ENCODE peak calls at places on chromosomes 3 and 15, in seven cellular contexts. Q is T-cell; A is M059J; E is HT1080; I is aorta; P is stimulated activated CD4-positive, alpha-beta T cell treated with anti-CD3 and anti-CD28 coated beads, Interleukin-4, amount 100 ng/mL, for 4 hours; S is HFFc6. U is an unnamed sample.

GRCh38 chr3:52281980-52282801 is 3.7 kb upstream of the WDR82 start:
- DNase-seq in Q (peak), A (peak), E (no peak), I (no peak), P (no peak), S (peak), U (no peak)

GRCh38 chr3:188947983-188948657 is 223.7 kb upstream of the TPRG1 start:
- DNase-seq in Q (no peak), A (peak), E (no peak), I (peak), P (no peak), S (peak), U (peak)

GRCh38 chr3:126721246-126721645 is 17.2 kb downstream of the CHCHD6 start:
- DNase-seq in Q (no peak), A (no peak), E (no peak), I (no peak), P (no peak), S (no peak), U (no peak)

GRCh38 chr3:136984837-136985236 is 27.1 kb downstream of the IL20RB start:
- DNase-seq in Q (no peak), A (peak), E (no peak), I (no peak), P (no peak), S (peak), U (peak)

GRCh38 chr3:18223591-18224338 is 201.4 kb downstream of the SATB1 start:
- DNase-seq in Q (no peak), A (no peak), E (no peak), I (no peak), P (no peak), S (no peak), U (no peak)

GRCh38 chr15:101310163-101310480 is 15.1 kb upstream of the SNRPA1 start:
- DNase-seq in Q (no peak), A (no peak), E (no peak), I (no peak), P (no peak), S (no peak), U (no peak)

GRCh38 chr3:8001712-8002111 is 499.9 kb upstream of the LMCD1 start:
- DNase-seq in Q (no peak), A (no peak), E (no peak), I (no peak), P (no peak), S (no peak), U (no peak)

GRCh38 chr3:31926543-31926942 is 54.5 kb downstream of the OSBPL10 start:
- DNase-seq in Q (no peak), A (no peak), E (no peak), I (no peak), P (no peak), S (no peak), U (no peak)

GRCh38 chr3:186121968-186122367 is 13.1 kb upstream of the ETV5 start:
- DNase-seq in Q (no peak), A (no peak), E (no peak), I (no peak), P (no peak), S (no peak), U (no peak)

GRCh38 chr3:128427175-128427857 is 39.4 kb downstream of the DNAJB8 start:
- DNase-seq in Q (no peak), A (no peak), E (no peak), I (no peak), P (no peak), S (no peak), U (no peak)

GRCh38 chr3:43162573-43163084 is 56.8 kb upstream of the POMGNT2 start:
- DNase-seq in Q (peak), A (peak), E (no peak), I (no peak), P (peak), S (no peak), U (no peak)

GRCh38 chr3:32113566-32113965 is 7.1 kb downstream of the GPD1L start:
- DNase-seq in Q (no peak), A (no peak), E (no peak), I (no peak), P (no peak), S (no peak), U (no peak)

GRCh38 chr3:19427417-19428149 is 279.3 kb downstream of the KCNH8 start:
- DNase-seq in Q (no peak), A (no peak), E (peak), I (no peak), P (no peak), S (no peak), U (no peak)

GRCh38 chr3:168620854-168621253 is 525.1 kb upstream of the GOLIM4 start:
- DNase-seq in Q (no peak), A (peak), E (peak), I (no peak), P (no peak), S (no peak), U (no peak)

GRCh38 chr3:123349566-123350450 is 99.1 kb downstream of the ADCY5 start:
- DNase-seq in Q (no peak), A (no peak), E (no peak), I (peak), P (no peak), S (no peak), U (no peak)

GRCh38 chr15:49286649-49287394 is 116.8 kb downstream of the GALK2 start:
- DNase-seq in Q (no peak), A (peak), E (peak), I (no peak), P (no peak), S (no peak), U (peak)

GRCh38 chr3:60582285-60582684 is 669.0 kb downstream of the FHIT start:
- DNase-seq in Q (no peak), A (peak), E (no peak), I (no peak), P (no peak), S (peak), U (no peak)

GRCh38 chr15:69718916-69719315 is 266.3 kb downstream of the RPLP1 start:
- DNase-seq in Q (peak), A (no peak), E (no peak), I (no peak), P (no peak), S (no peak), U (no peak)

GRCh38 chr3:197364410-197365071 is 66.1 kb upstream of the DLG1 start:
- DNase-seq in Q (no peak), A (peak), E (no peak), I (no peak), P (no peak), S (no peak), U (no peak)

GRCh38 chr3:128416578-128417150 is 50.0 kb downstream of the DNAJB8 start:
- DNase-seq in Q (no peak), A (peak), E (peak), I (no peak), P (no peak), S (peak), U (peak)

GRCh38 chr3:183449391-183449790 is 21.0 kb upstream of the MCF2L2 start:
- DNase-seq in Q (no peak), A (peak), E (peak), I (no peak), P (no peak), S (peak), U (peak)

GRCh38 chr3:32420138-32420981 is 28.7 kb downstream of the CMTM7 start:
- DNase-seq in Q (no peak), A (peak), E (peak), I (no peak), P (no peak), S (peak), U (peak)

GRCh38 chr3:81468385-81468784 is 293.1 kb downstream of the GBE1 start:
- DNase-seq in Q (no peak), A (no peak), E (no peak), I (no peak), P (no peak), S (no peak), U (no peak)

GRCh38 chr15:82060817-82061216 is 15.0 kb upstream of the MEX3B start:
- DNase-seq in Q (no peak), A (no peak), E (no peak), I (no peak), P (no peak), S (no peak), U (no peak)

GRCh38 chr3:42045719-42046243 is 45.4 kb upstream of the TRAK1 start:
- DNase-seq in Q (no peak), A (no peak), E (no peak), I (no peak), P (no peak), S (no peak), U (no peak)

GRCh38 chr3:169207089-169207488 is 456.4 kb downstream of the MECOM start:
- DNase-seq in Q (no peak), A (no peak), E (no peak), I (no peak), P (no peak), S (no peak), U (no peak)

GRCh38 chr15:61195116-61196002 is 33.7 kb downstream of the RORA start:
- DNase-seq in Q (no peak), A (peak), E (peak), I (no peak), P (no peak), S (peak), U (peak)

GRCh38 chr15:38683382-38684242 is 119.0 kb upstream of the RASGRP1 start:
- DNase-seq in Q (peak), A (peak), E (no peak), I (no peak), P (peak), S (peak), U (peak)

GRCh38 chr15:72156928-72157327 is 38.7 kb downstream of the SENP8 start:
- DNase-seq in Q (no peak), A (no peak), E (no peak), I (no peak), P (no peak), S (no peak), U (no peak)

GRCh38 chr15:85828869-85829268 is 34.1 kb upstream of the KLHL25 start:
- DNase-seq in Q (no peak), A (no peak), E (no peak), I (no peak), P (no peak), S (no peak), U (no peak)

GRCh38 chr3:178971614-178972013 is 100.0 kb downstream of the ZMAT3 start:
- DNase-seq in Q (no peak), A (peak), E (peak), I (no peak), P (no peak), S (peak), U (peak)

GRCh38 chr3:42696356-42697301 is 6.0 kb downstream of the HHATL start:
- DNase-seq in Q (no peak), A (no peak), E (no peak), I (peak), P (no peak), S (no peak), U (no peak)

GRCh38 chr3:46065294-46065705 is 38.0 kb upstream of the XCR1 start:
- DNase-seq in Q (peak), A (peak), E (peak), I (peak), P (peak), S (no peak), U (no peak)

GRCh38 chr3:56467801-56468183 is 475 bp downstream of the ERC2 start:
- DNase-seq in Q (no peak), A (no peak), E (no peak), I (no peak), P (no peak), S (no peak), U (no peak)

GRCh38 chr3:1576047-1576446 is 483.2 kb downstream of the CNTN6 start:
- DNase-seq in Q (no peak), A (no peak), E (no peak), I (no peak), P (no peak), S (no peak), U (no peak)

GRCh38 chr15:40743921-40744809 is 10.9 kb downstream of the RMDN3 start:
- DNase-seq in Q (peak), A (peak), E (peak), I (no peak), P (peak), S (peak), U (peak)

GRCh38 chr3:80688814-80689213 is 921.0 kb upstream of the ROBO1 start:
- DNase-seq in Q (no peak), A (peak), E (no peak), I (no peak), P (no peak), S (no peak), U (peak)

GRCh38 chr15:33915571-33916407 is 52.5 kb upstream of the CHRM5 start:
- DNase-seq in Q (no peak), A (no peak), E (no peak), I (no peak), P (no peak), S (no peak), U (no peak)

GRCh38 chr15:42392309-42393024 is 33.2 kb downstream of the CAPN3 start:
- DNase-seq in Q (no peak), A (no peak), E (no peak), I (no peak), P (no peak), S (no peak), U (no peak)